ENCODE peak calls at places on chromosomes 4 and X, in four cellular contexts. R is HepG2, Y is K562, G is GM12878. J is an unnamed sample.

GRCh38 chrX:129823115-129823514 is 20.6 kb downstream of the ZDHHC9 start:
- DNase-seq in R (no peak), Y (peak; percentile 63), G (no peak), J (peak; percentile 63)

GRCh38 chrX:16882188-16882587 is 12.0 kb upstream of the RBBP7 start:
- DNase-seq in R (no peak), Y (peak; percentile 37), G (no peak), J (no peak)

GRCh38 chrX:107827137-107827831 is 1.6 kb downstream of the MID2 start:
- DNase-seq in R (no peak), Y (no peak), G (no peak), J (peak; percentile 29)

GRCh38 chr4:7041851-7042696 is 1.1 kb upstream of the TADA2B start:
- DNase-seq in R (no peak), Y (peak; percentile 61), G (no peak), J (peak; percentile 51)

GRCh38 chrX:10847333-10847732 is 226.9 kb upstream of the MID1 start:
- DNase-seq in R (no peak), Y (no peak), G (no peak), J (no peak)

GRCh38 chrX:49247916-49248811 is 12.9 kb downstream of the CCDC22 start:
- DNase-seq in R (no peak), Y (no peak), G (no peak), J (no peak)

GRCh38 chr4:139576219-139576618 is 20.2 kb upstream of the SETD7 start:
- DNase-seq in R (no peak), Y (no peak), G (no peak), J (no peak)

GRCh38 chrX:152810403-152810802 is 20.2 kb downstream of the CETN2 start:
- DNase-seq in R (no peak), Y (no peak), G (no peak), J (no peak)

GRCh38 chr4:2871466-2871865 is 27.8 kb downstream of the ADD1 start:
- DNase-seq in R (no peak), Y (no peak), G (no peak), J (no peak)

GRCh38 chr4:124708517-124709300 is 3.8 kb downstream of the ANKRD50 start:
- DNase-seq in R (no peak), Y (no peak), G (no peak), J (no peak)

GRCh38 chr4:122899682-122900081 is 22.7 kb downstream of the NUDT6 start:
- DNase-seq in R (no peak), Y (no peak), G (no peak), J (no peak)

DNA sequence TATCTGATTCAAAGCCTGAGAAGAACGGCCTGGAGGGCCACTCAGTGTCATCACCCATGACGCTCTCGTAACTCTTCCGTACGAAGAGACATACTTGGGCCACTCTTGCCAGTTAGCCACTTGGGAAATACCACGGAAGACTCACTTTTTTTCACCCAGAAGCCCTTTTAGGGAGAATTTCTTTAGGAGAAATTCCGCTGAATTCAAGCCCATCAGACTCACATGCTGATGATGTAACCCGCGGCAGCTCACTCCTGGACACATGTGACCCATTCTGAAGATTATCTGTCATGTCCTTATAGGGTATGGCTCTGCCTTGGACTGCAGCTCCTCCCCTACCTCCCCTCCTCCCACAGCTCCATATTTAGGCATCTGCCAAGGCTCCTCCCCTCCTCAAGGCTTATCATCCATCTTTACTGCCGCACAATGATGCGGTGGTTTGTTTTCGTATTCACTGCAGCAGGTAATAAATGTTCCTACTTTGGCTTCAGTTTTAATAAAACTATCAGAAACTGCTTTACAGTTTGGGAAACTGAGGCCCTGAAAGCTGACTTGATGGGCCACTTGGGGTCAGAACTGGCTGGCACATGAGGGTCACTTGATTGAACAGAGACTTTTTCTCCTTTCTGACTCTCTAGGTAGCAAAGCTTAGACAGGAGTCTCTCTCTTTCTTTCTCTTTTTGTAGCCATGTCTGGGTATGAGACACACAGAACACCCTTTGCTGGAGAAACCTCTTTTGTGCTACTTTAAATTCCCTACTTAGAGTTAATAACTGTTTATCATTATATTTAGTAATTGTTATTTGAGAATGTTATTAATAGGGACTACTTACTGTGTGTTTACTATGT is 42.1 kb downstream of the RHOH start:
- DNase-seq in R (no peak), Y (peak; percentile 97), G (no peak), J (peak; percentile 71)
- TF ChIP-seq FOXM1 in R (no peak), Y (peak; percentile 14), G (no peak), J (no peak)

DNA sequence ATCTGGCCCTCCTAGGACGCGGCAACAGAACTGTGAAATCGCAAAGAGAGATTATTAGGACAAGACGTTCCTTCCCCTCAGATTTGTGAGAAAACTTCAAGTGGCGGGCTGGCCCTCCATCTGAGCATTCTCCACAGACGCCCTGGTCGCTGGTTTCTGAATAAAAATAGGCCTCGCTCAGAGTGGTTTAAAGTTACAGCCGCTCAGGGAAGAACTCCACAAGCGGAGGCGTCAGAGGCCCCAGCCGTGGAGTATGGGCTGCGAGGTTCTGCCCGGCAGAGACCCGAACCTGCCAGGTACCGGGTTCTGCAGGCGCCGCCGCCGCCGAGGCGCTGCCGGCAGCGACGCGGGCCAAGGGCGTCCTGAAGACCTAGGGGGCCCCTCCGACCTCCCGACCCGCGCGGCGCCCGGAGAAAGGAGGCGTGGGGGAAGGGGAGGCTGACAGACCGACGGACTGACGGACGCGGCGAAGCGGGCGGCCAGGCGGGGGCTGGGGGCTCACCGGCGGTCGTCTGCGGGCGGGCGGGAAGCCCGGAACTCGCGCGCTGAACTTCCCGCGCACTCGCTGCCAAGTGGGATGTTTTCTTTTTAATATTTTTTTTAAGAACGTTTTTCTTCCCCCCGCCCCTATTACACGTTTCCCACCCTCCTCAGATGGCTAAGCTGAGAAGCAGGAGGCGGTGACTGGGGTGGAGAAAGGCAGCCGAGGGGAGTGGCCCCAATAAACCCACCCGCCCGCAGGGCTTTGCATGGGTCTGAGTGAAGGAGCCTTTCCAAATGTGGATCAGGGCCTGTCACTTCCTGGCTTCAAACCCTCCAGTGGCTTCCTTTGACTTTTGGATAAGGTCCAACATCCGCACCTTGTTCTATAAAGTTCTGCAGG is at the start of gene PABPC4L:
- DNase-seq in R (no peak), Y (peak; percentile 58), G (no peak), J (peak; percentile 72)
- TF ChIP-seq TARDBP in R (no peak), Y (no peak), G (no peak), J (no peak)

DNA sequence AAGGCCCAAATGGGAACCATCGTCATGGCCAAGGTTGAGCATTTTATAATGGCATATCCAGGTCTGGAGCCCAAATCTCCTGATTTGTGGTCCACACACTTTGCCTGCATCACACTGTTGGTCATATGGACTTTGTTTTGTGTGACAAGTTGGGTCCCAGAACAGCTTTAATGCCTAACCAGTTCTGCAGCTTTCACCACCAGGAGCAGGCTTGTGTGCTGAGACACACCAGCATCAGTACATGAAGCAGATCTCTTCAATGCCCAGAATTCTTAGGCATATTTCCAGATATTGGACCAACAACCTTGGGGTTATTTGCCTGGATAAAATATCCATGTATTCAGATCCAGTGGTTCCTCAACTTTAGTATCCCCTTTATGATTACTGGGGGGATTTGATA is 371.3 kb downstream of the FBXW7 start:
- DNase-seq in R (no peak), Y (no peak), G (no peak), J (no peak)
- TF ChIP-seq FOXM1 in R (no peak), Y (no peak), G (no peak), J (no peak)

GRCh38 chr4:55326629-55327028 is 19.4 kb upstream of the SRD5A3 start:
- DNase-seq in R (no peak), Y (no peak), G (no peak), J (no peak)

GRCh38 chr4:55318541-55319129 is 27.4 kb upstream of the SRD5A3 start:
- DNase-seq in R (no peak), Y (no peak), G (no peak), J (no peak)

GRCh38 chr4:55318135-55318534 is 27.9 kb upstream of the SRD5A3 start:
- DNase-seq in R (no peak), Y (no peak), G (no peak), J (no peak)

GRCh38 chr4:55323375-55323774 is 22.7 kb upstream of the SRD5A3 start:
- DNase-seq in R (no peak), Y (no peak), G (no peak), J (no peak)

GRCh38 chr4:55321707-55322264 is 24.3 kb upstream of the SRD5A3 start:
- DNase-seq in R (peak; percentile 59), Y (peak; percentile 87), G (peak; percentile 2), J (peak; percentile 61)
- TF ChIP-seq TARDBP in R (no peak), Y (no peak), G (no peak), J (no peak)

DNA sequence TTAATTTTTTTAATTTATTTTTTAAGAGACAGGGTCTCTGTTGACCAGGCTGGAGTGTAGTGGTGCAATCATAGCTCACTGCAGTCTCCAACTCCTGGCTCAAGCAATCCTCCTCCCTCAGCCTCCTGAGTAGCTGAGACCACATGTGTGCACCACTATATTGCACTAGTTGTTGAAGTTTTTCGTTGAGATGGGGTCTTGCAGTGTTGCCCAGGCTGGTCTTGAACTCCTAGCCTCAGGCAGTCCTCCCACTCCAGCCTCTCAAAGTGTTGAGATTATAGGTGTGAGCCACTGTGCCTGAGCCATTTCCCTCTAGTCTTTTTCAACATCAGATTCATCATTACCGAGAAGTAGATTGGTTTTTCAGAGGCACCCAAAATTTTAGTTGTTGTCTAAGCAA is 165.7 kb downstream of the DCLK2 start:
- DNase-seq in R (no peak), Y (no peak), G (no peak), J (no peak)
- TF ChIP-seq FOXM1 in R (no peak), Y (no peak), G (no peak), J (no peak)

GRCh38 chr4:159504634-159505033 is 401.8 kb downstream of the RAPGEF2 start:
- DNase-seq in R (no peak), Y (no peak), G (no peak), J (no peak)
- TF ChIP-seq TARDBP in R (no peak), Y (no peak), G (no peak), J (no peak)

DNA sequence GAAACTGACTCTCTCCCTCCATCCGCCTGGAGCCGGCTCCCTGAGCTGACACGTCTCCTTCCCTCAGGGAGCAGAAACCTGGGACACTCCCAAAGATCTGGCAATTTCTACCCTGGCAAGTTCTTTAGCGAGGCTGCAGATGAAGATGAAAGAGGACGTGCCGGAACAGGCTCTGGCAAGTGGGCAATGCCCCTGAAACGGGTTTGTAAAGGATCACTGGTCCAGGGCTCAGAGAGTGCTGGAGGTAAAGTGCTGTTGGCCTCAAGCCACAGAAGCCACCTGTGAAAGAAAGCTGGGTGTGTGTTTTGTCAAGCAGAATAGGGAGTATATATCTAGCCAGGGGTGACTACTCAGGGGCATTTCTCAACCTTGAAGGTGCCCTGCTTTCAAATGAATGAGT is 131.4 kb upstream of the ATP6AP2 start:
- DNase-seq in R (no peak), Y (no peak), G (no peak), J (no peak)
- TF ChIP-seq FOXM1 in R (no peak), Y (no peak), G (no peak), J (no peak)

DNA sequence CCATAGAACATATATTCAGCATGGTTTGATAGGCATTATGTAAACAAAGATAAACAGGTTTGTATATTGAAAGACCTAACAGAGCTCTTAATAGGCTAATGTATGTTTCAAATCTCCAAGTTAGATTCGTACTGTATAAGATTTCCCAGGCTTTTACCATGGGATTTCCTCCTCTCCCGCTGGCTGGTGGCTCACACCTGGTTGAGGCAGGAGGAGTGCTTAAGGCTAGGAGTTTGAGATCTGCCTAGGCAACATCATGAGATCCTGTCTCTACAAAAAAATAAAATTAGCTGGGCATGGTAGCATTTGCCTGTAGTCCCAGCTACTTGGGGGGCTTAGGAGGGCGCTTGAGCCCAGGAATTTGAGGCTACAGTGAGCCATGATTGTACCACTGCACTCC is 5.4 kb downstream of the CPE start:
- DNase-seq in R (no peak), Y (no peak), G (no peak), J (no peak)
- TF ChIP-seq TARDBP in R (no peak), Y (no peak), G (no peak), J (no peak)

DNA sequence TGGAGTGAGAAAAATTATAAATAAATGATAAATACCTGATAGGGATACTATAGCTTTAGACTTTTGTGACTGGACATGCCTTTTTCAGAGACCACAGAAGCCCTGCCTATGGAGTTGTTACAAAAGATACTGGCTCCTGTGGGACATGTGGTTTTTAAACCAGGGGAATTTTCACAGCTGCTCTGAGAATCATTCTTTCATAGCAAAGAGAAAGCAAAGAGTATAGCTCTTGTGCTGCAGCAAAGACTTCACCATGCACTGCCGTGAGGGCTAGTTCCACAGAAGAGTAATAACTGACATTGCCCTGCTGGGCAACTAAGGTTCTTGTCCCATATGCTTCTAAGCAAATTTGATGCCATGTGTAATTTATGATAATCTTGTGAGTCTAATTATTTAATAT is 98.2 kb downstream of the MAPK10 start:
- DNase-seq in R (no peak), Y (no peak), G (no peak), J (no peak)
- TF ChIP-seq FOXM1 in R (no peak), Y (no peak), G (no peak), J (no peak)

J was measured in HEK293T.